ENCODE peak calls at places on chromosomes 2 and 18, in six cellular contexts. One of them, this sample, is unnamed.
A peak's percentile ranks its signal among the peaks of the same experiment; 100 is the strongest.

GRCh38 chr2:187372213-187372612 is 75.8 kb downstream of the CALCRL start:
- DNase-seq in neuronal stem cell: no peak
- DNase-seq in AG04450: no peak
- DNase-seq in GM23248: peak; percentile 32
- DNase-seq in mesenchymal stem cell: no peak
- DNase-seq in pancreas: no peak
- DNase-seq in this sample: peak; percentile 51

GRCh38 chr2:62370304-62371250 is 135.4 kb downstream of the TMEM17 start:
- DNase-seq in neuronal stem cell: no peak
- DNase-seq in AG04450: no peak
- DNase-seq in GM23248: no peak
- DNase-seq in mesenchymal stem cell: no peak
- DNase-seq in pancreas: no peak
- DNase-seq in this sample: no peak

GRCh38 chr2:133571249-133571648 is 3.0 kb upstream of the NCKAP5 start:
- DNase-seq in neuronal stem cell: no peak
- DNase-seq in AG04450: no peak
- DNase-seq in GM23248: no peak
- DNase-seq in mesenchymal stem cell: no peak
- DNase-seq in pancreas: no peak
- DNase-seq in this sample: no peak

GRCh38 chr2:240811346-240812300 is 8.4 kb downstream of the KIF1A start:
- DNase-seq in neuronal stem cell: no peak
- DNase-seq in AG04450: no peak
- DNase-seq in GM23248: no peak
- DNase-seq in mesenchymal stem cell: no peak
- DNase-seq in pancreas: peak; percentile 43
- DNase-seq in this sample: no peak

GRCh38 chr18:44080054-44080453 is 600.6 kb upstream of the SETBP1 start:
- DNase-seq in neuronal stem cell: no peak
- DNase-seq in AG04450: no peak
- DNase-seq in GM23248: no peak
- DNase-seq in mesenchymal stem cell: peak; percentile 3
- DNase-seq in pancreas: no peak
- DNase-seq in this sample: peak; percentile 6

GRCh38 chr2:227655454-227655853 is 11.2 kb upstream of the SCYGR5 start:
- DNase-seq in neuronal stem cell: no peak
- DNase-seq in AG04450: peak; percentile 8
- DNase-seq in GM23248: peak; percentile 95
- DNase-seq in mesenchymal stem cell: peak; percentile 87
- DNase-seq in pancreas: no peak
- DNase-seq in this sample: peak; percentile 88

GRCh38 chr2:30662268-30663131 is 144.7 kb downstream of the CAPN13 start:
- DNase-seq in neuronal stem cell: no peak
- DNase-seq in AG04450: no peak
- DNase-seq in GM23248: peak; percentile 53
- DNase-seq in mesenchymal stem cell: peak; percentile 43
- DNase-seq in pancreas: no peak
- DNase-seq in this sample: peak; percentile 34

GRCh38 chr18:13260927-13261471 is 42.4 kb downstream of the LDLRAD4 start:
- DNase-seq in neuronal stem cell: no peak
- DNase-seq in AG04450: no peak
- DNase-seq in GM23248: no peak
- DNase-seq in mesenchymal stem cell: no peak
- DNase-seq in pancreas: no peak
- DNase-seq in this sample: no peak

GRCh38 chr2:134465228-134465627 is 211.4 kb downstream of the MGAT5 start:
- DNase-seq in neuronal stem cell: no peak
- DNase-seq in AG04450: no peak
- DNase-seq in GM23248: no peak
- DNase-seq in mesenchymal stem cell: no peak
- DNase-seq in pancreas: no peak
- DNase-seq in this sample: no peak

GRCh38 chr2:65710779-65711295 is 278.4 kb upstream of the SPRED2 start:
- DNase-seq in neuronal stem cell: no peak
- DNase-seq in AG04450: no peak
- DNase-seq in GM23248: peak; percentile 9
- DNase-seq in mesenchymal stem cell: peak; percentile 10
- DNase-seq in pancreas: no peak
- DNase-seq in this sample: peak; percentile 55

GRCh38 chr2:27078267-27079194 is at the start of gene EMILIN1:
- DNase-seq in neuronal stem cell: no peak
- DNase-seq in AG04450: peak; percentile 92
- DNase-seq in GM23248: peak; percentile 96
- DNase-seq in mesenchymal stem cell: peak; percentile 94
- DNase-seq in pancreas: no peak
- DNase-seq in this sample: peak; percentile 93

GRCh38 chr2:163735692-163736432 is at the start of gene FIGN:
- DNase-seq in neuronal stem cell: peak; percentile 88
- DNase-seq in AG04450: peak; percentile 69
- DNase-seq in GM23248: peak; percentile 91
- DNase-seq in mesenchymal stem cell: peak; percentile 90
- DNase-seq in pancreas: peak; percentile 84
- DNase-seq in this sample: peak; percentile 91

GRCh38 chr2:173191601-173192000 is 116.0 kb downstream of the MAP3K20 start:
- DNase-seq in neuronal stem cell: no peak
- DNase-seq in AG04450: no peak
- DNase-seq in GM23248: peak; percentile 80
- DNase-seq in mesenchymal stem cell: peak; percentile 56
- DNase-seq in pancreas: no peak
- DNase-seq in this sample: peak; percentile 47

GRCh38 chr2:160816916-160817315 is 323.3 kb upstream of the RBMS1 start:
- DNase-seq in neuronal stem cell: no peak
- DNase-seq in AG04450: no peak
- DNase-seq in GM23248: no peak
- DNase-seq in mesenchymal stem cell: no peak
- DNase-seq in pancreas: no peak
- DNase-seq in this sample: peak; percentile 28

GRCh38 chr2:126835261-126835660 is 63.4 kb upstream of the TEX51 start:
- DNase-seq in neuronal stem cell: no peak
- DNase-seq in AG04450: no peak
- DNase-seq in GM23248: no peak
- DNase-seq in mesenchymal stem cell: no peak
- DNase-seq in pancreas: no peak
- DNase-seq in this sample: no peak

GRCh38 chr2:195509551-195509950 is 147.5 kb upstream of the SLC39A10 start:
- DNase-seq in neuronal stem cell: no peak
- DNase-seq in AG04450: no peak
- DNase-seq in GM23248: no peak
- DNase-seq in mesenchymal stem cell: no peak
- DNase-seq in pancreas: no peak
- DNase-seq in this sample: no peak

GRCh38 chr2:112803691-112804521 is 19.6 kb upstream of the IL1A start:
- DNase-seq in neuronal stem cell: no peak
- DNase-seq in AG04450: peak; percentile 67
- DNase-seq in GM23248: peak; percentile 73
- DNase-seq in mesenchymal stem cell: peak; percentile 93
- DNase-seq in pancreas: no peak
- DNase-seq in this sample: peak; percentile 90

GRCh38 chr2:166768393-166769123 is 119.7 kb upstream of the XIRP2 start:
- DNase-seq in neuronal stem cell: no peak
- DNase-seq in AG04450: no peak
- DNase-seq in GM23248: no peak
- DNase-seq in mesenchymal stem cell: no peak
- DNase-seq in pancreas: no peak
- DNase-seq in this sample: no peak

GRCh38 chr2:219175928-219176817 is 552 bp downstream of the CNPPD1 start:
- DNase-seq in neuronal stem cell: peak; percentile 59
- DNase-seq in AG04450: no peak
- DNase-seq in GM23248: peak; percentile 70
- DNase-seq in mesenchymal stem cell: peak; percentile 62
- DNase-seq in pancreas: no peak
- DNase-seq in this sample: peak; percentile 50
- H3K4me3 ChIP-seq in neuronal stem cell: peak overlapping the region; percentile 86
- H3K4me3 ChIP-seq in AG04450: peak overlapping the region; percentile 94
- H3K4me3 ChIP-seq in GM23248: peak overlapping the region; percentile 92
- H3K4me3 ChIP-seq in mesenchymal stem cell: peak overlapping the region; percentile 92
- H3K4me3 ChIP-seq in pancreas: peak overlapping the region; percentile 97
- H3K4me3 ChIP-seq in this sample: peak overlapping the region; percentile 67

DNA sequence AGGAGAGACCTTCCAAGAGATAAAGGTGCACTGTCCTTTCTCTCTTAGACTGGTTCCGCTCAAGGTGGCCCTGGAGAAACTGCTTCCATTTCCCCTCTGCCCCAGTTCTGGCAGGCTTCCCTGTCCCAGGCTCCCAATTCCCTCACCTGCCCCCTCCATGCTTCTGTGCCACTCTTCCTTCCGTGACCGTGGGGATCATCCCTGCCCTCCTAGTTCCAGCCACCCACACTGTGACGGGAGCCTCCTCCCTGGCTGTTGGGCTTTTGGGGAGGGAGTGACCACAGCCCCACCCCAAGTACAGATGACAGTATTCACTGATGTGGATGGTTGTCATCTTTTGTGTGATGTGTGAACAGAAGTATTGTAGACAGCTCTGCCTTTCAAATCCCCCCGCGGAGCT is 2.8 kb downstream of the IMPA2 start:
- DNase-seq in neuronal stem cell: no peak
- DNase-seq in AG04450: no peak
- DNase-seq in GM23248: no peak
- DNase-seq in mesenchymal stem cell: no peak
- DNase-seq in pancreas: no peak
- DNase-seq in this sample: no peak
- H3K4me3 ChIP-seq in neuronal stem cell: no peak overlapping the region
- H3K4me3 ChIP-seq in AG04450: no peak overlapping the region
- H3K4me3 ChIP-seq in GM23248: no peak overlapping the region
- H3K4me3 ChIP-seq in mesenchymal stem cell: peak overlapping the region; percentile 15
- H3K4me3 ChIP-seq in pancreas: peak overlapping the region; percentile 99
- H3K4me3 ChIP-seq in this sample: no peak overlapping the region

DNA sequence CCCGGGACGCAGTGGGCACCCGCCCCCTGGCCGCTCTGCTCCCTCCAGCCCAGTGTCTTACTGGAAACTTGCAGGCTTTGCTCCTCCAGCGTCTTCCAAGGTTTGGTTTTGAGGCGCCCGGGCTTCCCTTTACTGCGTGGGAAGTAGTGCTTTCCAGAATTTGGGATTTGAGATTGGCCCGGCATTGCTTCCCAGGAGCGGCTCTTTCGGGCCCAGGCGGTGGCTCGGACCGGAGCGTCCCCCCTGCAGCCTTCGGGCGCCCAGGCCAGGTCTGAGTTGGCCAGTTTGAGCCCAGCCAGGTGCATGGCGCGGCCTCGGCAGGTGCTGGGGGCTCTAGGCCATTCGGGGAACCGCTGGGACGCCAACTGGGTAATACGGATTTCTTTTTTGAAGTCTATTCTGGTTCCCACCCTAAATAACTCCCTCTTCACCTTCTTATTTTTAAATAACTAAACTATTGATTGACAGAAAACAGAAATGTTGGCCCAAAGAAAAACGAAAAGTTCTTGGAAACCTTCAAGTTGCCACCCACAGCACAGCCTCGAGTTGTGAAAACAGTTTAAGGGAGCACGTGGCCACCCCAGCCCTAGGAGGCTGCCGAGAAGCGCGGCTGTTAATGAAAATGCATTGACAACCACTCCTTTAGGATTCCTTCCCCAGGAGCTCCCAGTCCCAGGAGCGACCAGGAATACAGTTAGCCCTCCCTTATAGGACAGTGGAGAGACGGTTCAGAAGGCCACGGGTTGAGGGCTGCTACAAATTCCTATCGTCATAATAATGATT is 766 bp downstream of the SNTG2 start:
- DNase-seq in neuronal stem cell: no peak
- DNase-seq in AG04450: no peak
- DNase-seq in GM23248: peak; percentile 6
- DNase-seq in mesenchymal stem cell: no peak
- DNase-seq in pancreas: peak; percentile 59
- DNase-seq in this sample: no peak
- H3K4me3 ChIP-seq in neuronal stem cell: peak overlapping the region; percentile 90
- H3K4me3 ChIP-seq in AG04450: no peak overlapping the region
- H3K4me3 ChIP-seq in GM23248: no peak overlapping the region
- H3K4me3 ChIP-seq in mesenchymal stem cell: no peak overlapping the region
- H3K4me3 ChIP-seq in pancreas: peak overlapping the region; percentile 60
- H3K4me3 ChIP-seq in this sample: peak overlapping the region; percentile 56

GRCh38 chr2:105800036-105800755 is 55.5 kb downstream of the NCK2 start:
- DNase-seq in neuronal stem cell: no peak
- DNase-seq in AG04450: no peak
- DNase-seq in GM23248: peak; percentile 40
- DNase-seq in mesenchymal stem cell: peak; percentile 41
- DNase-seq in pancreas: no peak
- DNase-seq in this sample: peak; percentile 74
- H3K4me3 ChIP-seq in neuronal stem cell: peak overlapping the region; percentile 36
- H3K4me3 ChIP-seq in AG04450: no peak overlapping the region
- H3K4me3 ChIP-seq in GM23248: no peak overlapping the region
- H3K4me3 ChIP-seq in mesenchymal stem cell: no peak overlapping the region
- H3K4me3 ChIP-seq in pancreas: no peak overlapping the region
- H3K4me3 ChIP-seq in this sample: no peak overlapping the region